ENCODE peak calls at places on chromosomes 11 and 22, in six cellular contexts. E, N, Q, V, D and O are unnamed samples.

GRCh38 chr22:21876486-21877176 is 9.2 kb upstream of the MAPK1 start:
- DNase-seq in E (no peak), N (no peak), Q (no peak), V (no peak), D (no peak), O (no peak)

GRCh38 chr11:59523541-59523940 is 12.2 kb downstream of the OR4D9 start:
- DNase-seq in E (no peak), N (no peak), Q (no peak), V (no peak), D (no peak), O (no peak)

GRCh38 chr11:7536102-7536501 is 22.3 kb downstream of the PPFIBP2 start:
- DNase-seq in E (no peak), N (no peak), Q (no peak), V (peak; percentile 2), D (no peak), O (no peak)

GRCh38 chr11:129307162-129307561 is 68.5 kb upstream of the BARX2 start:
- DNase-seq in E (no peak), N (no peak), Q (no peak), V (no peak), D (no peak), O (no peak)

GRCh38 chr11:75800728-75801361 is 14.2 kb upstream of the UVRAG start:
- DNase-seq in E (no peak), N (no peak), Q (no peak), V (no peak), D (no peak), O (no peak)

GRCh38 chr11:72507050-72507449 is 72.7 kb upstream of the CLPB start:
- DNase-seq in E (no peak), N (no peak), Q (no peak), V (no peak), D (no peak), O (no peak)

GRCh38 chr11:35857922-35858321 is 85.9 kb upstream of the LDLRAD3 start:
- DNase-seq in E (no peak), N (no peak), Q (no peak), V (no peak), D (no peak), O (no peak)

GRCh38 chr11:12354750-12355545 is 22.4 kb upstream of the PARVA start:
- DNase-seq in E (no peak), N (no peak), Q (no peak), V (no peak), D (no peak), O (no peak)